ENCODE peak calls at places on chromosome 14, in ten cellular contexts. R is pancreas, B is fibroblast of pulmonary artery, F is tibial artery, A is foreskin fibroblast, P is right atrium auricular region, T is cardiac fibroblast, E is A549, Z is BE2C, Y is AG09309. M is an unnamed sample.

GRCh38 chr14:77880056-77880455 is 80.1 kb downstream of the ADCK1 start:
- DNase-seq in R (no peak), B (no peak), F (no peak), Y (no peak), P (no peak), T (no peak), A (no peak), Z (no peak), E (no peak), M (no peak)

GRCh38 chr14:52860910-52861309 is 69.5 kb upstream of the GNPNAT1 start:
- DNase-seq in Z (no peak), B (no peak), F (no peak), T (no peak), R (no peak), P (no peak), A (no peak), E (no peak), Y (no peak), M (no peak)

GRCh38 chr14:38290601-38291190 is 34.8 kb upstream of the CLEC14A start:
- DNase-seq in B (peak), Y (peak), R (peak), P (no peak), Z (no peak), F (no peak), E (no peak), A (peak), T (peak), M (no peak)

GRCh38 chr14:59482471-59483331 is 1.5 kb downstream of the L3HYPDH start:
- DNase-seq in B (peak), T (peak), Z (peak), F (no peak), Y (peak), R (peak), E (peak), A (peak), P (no peak), M (peak)

GRCh38 chr14:32611752-32612151 is 282.7 kb downstream of the AKAP6 start:
- DNase-seq in R (no peak), P (no peak), A (peak), F (no peak), E (no peak), Y (peak), B (peak), Z (no peak), T (peak), M (no peak)

GRCh38 chr14:61152851-61153364 is 128.2 kb downstream of the TMEM30B start:
- DNase-seq in F (no peak), B (peak), Z (peak), A (peak), T (peak), Y (no peak), E (no peak), R (no peak), P (no peak), M (no peak)

GRCh38 chr14:58863576-58864345 is 226.0 kb downstream of the DACT1 start:
- DNase-seq in Z (no peak), Y (no peak), R (no peak), B (no peak), A (no peak), P (no peak), T (no peak), E (no peak), F (no peak), M (no peak)

GRCh38 chr14:41993687-41994086 is 387.0 kb downstream of the LRFN5 start:
- DNase-seq in E (no peak), B (no peak), F (no peak), P (no peak), A (no peak), Z (no peak), Y (no peak), R (no peak), T (no peak), M (no peak)

GRCh38 chr14:72737560-72737943 is 156.3 kb downstream of the DPF3 start:
- DNase-seq in T (no peak), E (no peak), F (peak), Y (no peak), B (no peak), A (no peak), Z (peak), P (peak), R (no peak), M (no peak)

GRCh38 chr14:41986726-41987125 is 380.1 kb downstream of the LRFN5 start:
- DNase-seq in T (peak), R (no peak), Y (no peak), F (no peak), B (peak), P (no peak), E (no peak), Z (no peak), A (peak), M (peak)

GRCh38 chr14:96852823-96853422 is 55.7 kb downstream of the VRK1 start:
- DNase-seq in A (peak), P (no peak), Z (peak), F (no peak), B (peak), T (peak), Y (peak), E (peak), R (no peak), M (peak)

GRCh38 chr14:75294649-75295033 is 16.0 kb downstream of the FOS start:
- DNase-seq in A (no peak), Z (no peak), T (peak), F (no peak), Y (no peak), R (no peak), B (no peak), P (no peak), E (peak), M (no peak)

GRCh38 chr14:75295491-75296338 is 17.1 kb downstream of the FOS start:
- DNase-seq in A (peak), Y (no peak), R (peak), F (peak), E (peak), T (peak), Z (peak), P (peak), B (peak), M (no peak)

GRCh38 chr14:75295061-75295461 is 16.4 kb downstream of the FOS start:
- DNase-seq in E (peak), Y (no peak), Z (peak), P (peak), R (peak), A (peak), T (peak), B (peak), F (peak), M (no peak)

GRCh38 chr14:75292886-75293285 is 14.3 kb downstream of the FOS start:
- DNase-seq in E (no peak), P (no peak), Z (no peak), A (no peak), Y (no peak), R (no peak), B (no peak), F (peak), T (no peak), M (no peak)

DNA sequence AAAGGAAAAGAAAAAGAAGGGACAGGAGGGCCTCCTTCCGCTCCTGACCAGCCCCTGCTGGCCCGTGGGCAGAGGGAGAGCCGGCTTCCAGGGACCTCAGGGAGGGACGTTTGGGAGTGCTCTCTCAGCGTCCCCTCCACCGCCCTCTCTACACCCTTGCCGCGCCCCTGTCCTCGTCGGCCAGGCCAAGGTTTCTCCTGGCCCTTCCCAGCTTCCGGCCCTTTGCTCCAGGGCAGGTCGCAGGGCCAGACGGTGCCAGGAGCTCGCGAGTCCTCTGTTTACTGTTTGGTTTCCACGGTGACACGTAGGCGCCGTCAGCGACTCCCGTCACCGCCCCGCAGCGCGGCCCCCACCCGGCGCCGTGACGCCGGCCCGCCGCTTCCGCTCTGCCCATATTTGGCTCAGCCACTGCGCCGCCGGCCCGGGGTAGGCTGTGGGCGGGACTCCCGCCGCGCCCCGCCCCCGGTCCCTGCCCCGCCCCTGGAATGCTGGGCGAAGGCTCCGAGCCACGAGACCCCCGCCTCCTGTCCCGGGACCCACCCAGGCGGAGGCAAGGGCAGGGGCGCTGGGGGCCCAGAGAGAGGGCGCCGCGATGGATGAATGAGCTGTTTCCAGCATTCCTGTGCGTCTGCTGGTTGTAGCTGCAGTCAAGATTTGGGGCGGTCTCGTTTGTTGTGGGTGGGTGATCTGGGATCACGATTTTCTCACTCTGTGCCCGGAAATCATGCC is 15.5 kb downstream of the FOS start:
- DNase-seq in E (peak), Z (peak), Y (peak), A (peak), P (peak), T (peak), F (peak), B (peak), R (peak), M (no peak)
- TF ChIP-seq CTCF in E (no peak), Z (no peak), Y (peak), A (no peak), P (no peak), T (no peak), F (no peak), B (no peak), R (no peak), M (no peak)

GRCh38 chr14:74609721-74610120 is 2.3 kb downstream of the LTBP2 start:
- DNase-seq in R (no peak), A (peak), Y (no peak), F (no peak), T (peak), P (no peak), E (no peak), Z (no peak), B (peak), M (no peak)
- H3K4me3 ChIP-seq in R (no peak), A (peak), Y (peak), F (peak), T (peak), P (peak), E (no peak), Z (no peak), B (peak), M (no peak)

DNA sequence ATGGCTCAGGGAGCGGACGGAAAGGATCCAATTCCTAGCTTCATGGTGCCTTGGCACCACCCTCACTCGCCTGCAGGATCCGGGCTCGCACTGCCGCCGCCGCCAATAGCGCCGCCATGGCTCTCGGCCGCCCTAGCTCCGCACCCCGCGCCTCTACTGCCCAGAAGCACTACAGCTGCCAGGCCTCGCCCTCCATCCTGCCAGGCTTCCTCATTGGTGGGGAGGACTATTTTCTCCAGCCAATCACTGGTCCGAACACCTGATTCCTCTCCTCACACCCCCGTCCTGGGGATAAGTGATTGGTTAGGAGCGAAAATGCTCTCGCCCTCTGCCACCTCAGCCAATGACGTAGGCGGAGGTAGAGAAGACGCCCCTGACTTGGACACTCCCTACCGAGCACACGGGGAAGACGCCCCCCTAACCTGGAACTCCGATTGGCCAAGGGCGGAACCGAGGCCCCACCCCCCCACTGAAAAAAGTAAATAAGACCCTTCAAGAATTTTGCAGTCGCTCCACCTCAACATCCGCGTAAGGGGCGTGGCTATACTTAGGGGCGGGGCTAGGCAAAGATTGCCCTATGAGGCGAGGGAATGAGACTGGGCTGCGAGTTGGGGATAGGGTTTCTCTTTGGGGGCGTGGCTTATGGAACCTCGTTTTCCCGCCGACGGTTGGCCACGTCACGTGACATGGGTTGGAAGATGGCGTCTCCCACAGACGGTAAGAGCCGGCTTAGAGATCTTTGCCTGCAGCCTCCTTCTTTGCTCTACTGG is at the start of the genes ALDH6A1 and LIN52:
- DNase-seq in P (peak), F (peak), Y (peak), R (peak), E (peak), A (peak), B (peak), T (peak), Z (peak), M (peak)
- TF ChIP-seq CTCF in P (peak), F (no peak), Y (no peak), R (no peak), E (no peak), A (no peak), B (no peak), T (no peak), Z (peak), M (no peak)

GRCh38 chr14:97975960-97976359 is 1178.8 kb downstream of the VRK1 start:
- DNase-seq in A (no peak), E (no peak), B (no peak), T (no peak), Z (no peak), R (no peak), P (no peak), Y (no peak), F (no peak), M (no peak)

GRCh38 chr14:97977711-97978261 is 1180.6 kb downstream of the VRK1 start:
- DNase-seq in F (peak), R (peak), P (peak), Z (peak), T (peak), E (no peak), Y (no peak), B (peak), A (no peak), M (peak)

GRCh38 chr14:97978336-97978735 is 1181.2 kb downstream of the VRK1 start:
- DNase-seq in E (peak), R (peak), A (peak), P (peak), B (peak), F (peak), Z (peak), Y (no peak), T (peak), M (peak)

DNA sequence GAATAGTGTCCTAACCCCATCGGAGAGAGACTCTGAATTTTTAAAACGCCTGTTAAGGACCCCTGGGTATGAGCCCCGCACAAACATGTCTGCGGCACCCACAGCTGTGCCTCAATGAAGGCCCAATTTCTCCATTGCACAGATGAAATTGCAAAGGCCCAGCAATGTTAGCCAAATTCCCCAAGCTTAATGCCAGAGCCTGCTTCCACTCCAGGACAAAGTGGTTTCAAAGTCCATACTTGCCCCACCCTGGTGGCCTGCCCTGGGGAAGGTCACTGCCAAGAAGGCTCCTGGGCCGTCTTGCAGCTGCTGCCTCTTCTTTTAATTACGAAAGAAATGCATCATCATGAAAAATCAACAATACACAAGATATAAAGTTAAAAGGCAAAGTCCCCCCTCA is 1179.7 kb downstream of the VRK1 start:
- DNase-seq in A (no peak), E (no peak), F (no peak), B (no peak), Z (no peak), P (peak), Y (no peak), R (no peak), T (no peak), M (no peak)
- H3K4me3 ChIP-seq in A (peak), E (no peak), F (peak), B (no peak), Z (no peak), P (no peak), Y (no peak), R (no peak), T (no peak), M (peak)

GRCh38 chr14:34111933-34112332 is 161.1 kb upstream of the EGLN3 start:
- DNase-seq in P (no peak), R (no peak), F (no peak), Y (no peak), A (no peak), T (no peak), Z (no peak), B (no peak), E (no peak), M (no peak)
- TF ChIP-seq CTCF in P (no peak), R (no peak), F (no peak), Y (no peak), A (no peak), T (no peak), Z (no peak), B (no peak), E (no peak), M (no peak)

M was measured in keratinocyte.